ENCODE peak calls at places on chromosomes 11 and 22, in seven cellular contexts. U, S, D, T, F, W and B are unnamed samples.

GRCh38 chr22:37051629-37052385 is at the start of gene KCTD17:
- DNase-seq in U (peak; percentile 69), S (peak; percentile 79), D (peak; percentile 64), T (peak; percentile 85), F (peak; percentile 79), W (no peak), B (peak; percentile 60)

GRCh38 chr11:96272542-96273306 is 70.3 kb downstream of the MAML2 start:
- DNase-seq in U (no peak), S (no peak), D (peak; percentile 71), T (no peak), F (no peak), W (peak; percentile 97), B (peak; percentile 68)

GRCh38 chr11:60699282-60699681 is at the start of gene MS4A8:
- DNase-seq in U (no peak), S (no peak), D (no peak), T (no peak), F (no peak), W (no peak), B (no peak)

GRCh38 chr22:46614070-46614931 is 5.9 kb upstream of the GRAMD4 start:
- DNase-seq in U (no peak), S (peak; percentile 62), D (peak; percentile 86), T (no peak), F (no peak), W (no peak), B (no peak)

GRCh38 chr22:40181323-40181722 is 3.6 kb downstream of the TNRC6B start:
- DNase-seq in U (no peak), S (no peak), D (no peak), T (no peak), F (no peak), W (no peak), B (no peak)

GRCh38 chr22:40605676-40606250 is 30.8 kb downstream of the MRTFA start:
- DNase-seq in U (no peak), S (no peak), D (no peak), T (no peak), F (no peak), W (peak; percentile 76), B (peak; percentile 12)

GRCh38 chr22:47020157-47020556 is 257.7 kb downstream of the TBC1D22A start:
- DNase-seq in U (no peak), S (no peak), D (no peak), T (no peak), F (no peak), W (no peak), B (peak; percentile 12)

GRCh38 chr22:44129614-44129976 is 51.1 kb upstream of the PARVG start:
- DNase-seq in U (no peak), S (no peak), D (no peak), T (no peak), F (no peak), W (no peak), B (peak; percentile 29)

GRCh38 chr11:103924166-103925013 is 112.0 kb upstream of the DDI1 start:
- DNase-seq in U (no peak), S (no peak), D (no peak), T (no peak), F (no peak), W (no peak), B (no peak)

GRCh38 chr11:94553938-94554337 is 10.2 kb downstream of the FUT4 start:
- DNase-seq in U (no peak), S (no peak), D (no peak), T (no peak), F (no peak), W (peak; percentile 73), B (peak; percentile 74)

GRCh38 chr22:33477131-33478111 is 419.2 kb upstream of the SYN3 start:
- DNase-seq in U (no peak), S (no peak), D (no peak), T (no peak), F (no peak), W (no peak), B (peak; percentile 76)

GRCh38 chr11:36009469-36009868 is 65.6 kb downstream of the LDLRAD3 start:
- DNase-seq in U (no peak), S (no peak), D (no peak), T (no peak), F (no peak), W (peak; percentile 88), B (peak; percentile 67)

GRCh38 chr11:33559567-33559966 is 141.1 kb downstream of the C11orf91 start:
- DNase-seq in U (no peak), S (no peak), D (no peak), T (no peak), F (no peak), W (no peak), B (no peak)

GRCh38 chr11:14445542-14446530 is 53.8 kb downstream of the COPB1 start:
- DNase-seq in U (no peak), S (no peak), D (no peak), T (no peak), F (no peak), W (no peak), B (peak; percentile 51)

GRCh38 chr11:92453055-92453454 is 228.4 kb downstream of the FAT3 start:
- DNase-seq in U (no peak), S (no peak), D (no peak), T (no peak), F (no peak), W (peak; percentile 37), B (peak; percentile 92)

GRCh38 chr11:20125927-20126326 is 34.3 kb downstream of the DBX1 start:
- DNase-seq in U (no peak), S (no peak), D (no peak), T (no peak), F (no peak), W (no peak), B (peak; percentile 37)

GRCh38 chr22:29311468-29312217 is 3.9 kb downstream of the RASL10A start:
- DNase-seq in U (no peak), S (peak; percentile 50), D (no peak), T (peak; percentile 64), F (no peak), W (no peak), B (no peak)

GRCh38 chr11:83252266-83252665 is 33.9 kb downstream of the CCDC90B start:
- DNase-seq in U (no peak), S (no peak), D (no peak), T (no peak), F (no peak), W (no peak), B (no peak)

GRCh38 chr11:133425245-133425644 is 107.1 kb downstream of the OPCML start:
- DNase-seq in U (no peak), S (no peak), D (no peak), T (no peak), F (no peak), W (no peak), B (no peak)

GRCh38 chr11:64903291-64903833 is 13.6 kb downstream of the ATG2A start:
- DNase-seq in U (no peak), S (no peak), D (no peak), T (no peak), F (no peak), W (no peak), B (no peak)
- H3K36me3 ChIP-seq in U (peaks cover 51% of the 10 kb centered on the region), S (peaks cover 95% of the 10 kb centered on the region), D (peaks cover 42% of the 10 kb centered on the region), T (peaks cover 17% of the 10 kb centered on the region), F (peaks cover 98% of the 10 kb centered on the region), W (peaks cover 16% of the 10 kb centered on the region), B (peaks cover 18% of the 10 kb centered on the region)

DNA sequence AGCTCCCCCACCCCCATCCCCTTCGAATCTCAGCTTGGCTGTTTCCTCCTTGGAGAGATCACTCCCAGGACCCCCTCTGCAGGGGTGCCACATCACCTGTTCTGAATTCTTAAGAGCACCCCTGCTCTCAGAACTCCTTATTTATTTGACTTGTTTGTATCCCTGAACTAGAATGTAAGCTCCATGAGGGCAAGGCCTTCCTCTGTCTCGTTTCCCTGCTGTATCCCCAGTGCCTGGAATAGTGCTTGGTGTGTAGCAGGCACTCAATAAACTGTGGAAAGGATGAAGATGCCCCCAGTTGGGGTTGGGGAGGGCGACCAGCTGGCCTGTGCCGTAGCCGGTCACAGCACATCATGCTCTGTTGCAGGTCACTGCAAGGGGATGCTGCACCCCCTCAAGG is 3.6 kb upstream of the MDK start:
- DNase-seq in U (no peak), S (no peak), D (no peak), T (peak; percentile 24), F (no peak), W (no peak), B (no peak)
- H3K36me3 ChIP-seq in U (peaks cover 3% of the 10 kb centered on the region), S (peaks cover 44% of the 10 kb centered on the region), D (peaks cover 40% of the 10 kb centered on the region), T (peaks cover 2% of the 10 kb centered on the region), F (peaks cover 53% of the 10 kb centered on the region), W (no peaks in the 10 kb centered on the region), B (peaks cover 13% of the 10 kb centered on the region)

GRCh38 chr22:39117585-39118191 is 20.6 kb downstream of the APOBEC3H start:
- DNase-seq in U (peak; percentile 74), S (no peak), D (peak; percentile 76), T (peak; percentile 66), F (no peak), W (peak; percentile 58), B (peak; percentile 38)

GRCh38 chr22:39115570-39115969 is 18.5 kb downstream of the APOBEC3H start:
- DNase-seq in U (no peak), S (no peak), D (no peak), T (no peak), F (no peak), W (no peak), B (no peak)

GRCh38 chr22:39110631-39111561 is 13.9 kb downstream of the APOBEC3H start:
- DNase-seq in U (no peak), S (no peak), D (no peak), T (no peak), F (no peak), W (peak; percentile 92), B (no peak)

GRCh38 chr22:39115976-39116621 is 19.1 kb downstream of the APOBEC3H start:
- DNase-seq in U (no peak), S (no peak), D (no peak), T (no peak), F (no peak), W (no peak), B (no peak)

DNA sequence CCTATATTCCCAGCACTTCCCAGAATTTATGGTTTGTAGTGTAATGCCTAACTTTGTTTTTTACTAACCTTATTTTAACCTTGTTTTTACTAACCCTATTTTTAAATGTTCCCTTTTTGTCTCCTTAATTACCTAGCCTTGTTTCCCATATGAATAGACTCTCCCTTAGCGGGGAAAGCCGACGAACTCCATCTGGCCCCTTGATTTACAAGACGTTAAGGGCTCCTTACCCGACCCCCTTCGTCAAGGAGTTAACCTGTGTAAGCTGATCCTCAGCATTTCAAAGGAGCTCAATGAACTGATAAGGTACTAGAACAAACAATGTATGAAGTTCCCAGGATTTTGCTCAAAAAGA is 17.1 kb downstream of the APOBEC3H start:
- DNase-seq in U (no peak), S (peak; percentile 12), D (no peak), T (no peak), F (no peak), W (no peak), B (no peak)
- H3K36me3 ChIP-seq in U (no peaks in the 10 kb centered on the region), S (no peaks in the 10 kb centered on the region), D (no peaks in the 10 kb centered on the region), T (no peaks in the 10 kb centered on the region), F (no peaks in the 10 kb centered on the region), W (no peaks in the 10 kb centered on the region), B (no peaks in the 10 kb centered on the region)

DNA sequence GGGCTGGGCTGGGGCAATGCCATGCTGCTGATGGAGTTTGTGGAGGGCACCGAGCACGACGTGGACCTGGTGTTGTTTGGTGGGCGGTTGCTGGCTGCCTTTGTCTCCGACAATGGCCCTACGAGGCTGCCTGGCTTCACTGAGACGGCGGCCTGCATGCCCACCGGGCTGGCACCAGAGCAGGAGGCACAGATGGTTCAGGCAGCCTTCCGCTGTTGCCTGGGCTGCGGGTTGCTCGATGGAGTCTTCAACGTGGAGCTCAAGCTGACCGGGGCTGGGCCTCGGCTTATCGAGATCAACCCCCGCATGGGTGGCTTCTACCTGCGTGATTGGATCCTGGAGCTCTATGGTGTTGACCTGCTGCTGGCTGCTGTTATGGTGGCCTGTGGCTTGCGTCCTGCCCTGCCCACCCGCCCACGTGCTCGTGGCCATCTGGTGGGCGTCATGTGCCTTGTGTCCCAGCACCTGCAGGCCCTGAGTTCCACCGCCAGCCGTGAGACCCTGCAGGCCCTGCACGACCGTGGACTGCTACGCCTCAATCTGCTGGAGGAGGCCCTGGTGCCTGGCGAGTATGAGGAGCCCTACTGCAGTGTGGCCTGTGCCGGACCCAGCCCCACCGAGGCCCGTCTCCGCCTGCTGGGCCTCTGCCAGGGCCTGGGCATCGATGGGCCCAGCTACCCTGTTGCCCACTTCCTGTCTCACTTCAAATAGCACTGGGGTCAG is 4.2 kb upstream of the RPS6KB2 start:
- DNase-seq in U (no peak), S (no peak), D (no peak), T (no peak), F (no peak), W (no peak), B (no peak)
- H3K36me3 ChIP-seq in U (no peaks in the 10 kb centered on the region), S (no peaks in the 10 kb centered on the region), D (no peaks in the 10 kb centered on the region), T (no peaks in the 10 kb centered on the region), F (no peaks in the 10 kb centered on the region), W (no peaks in the 10 kb centered on the region), B (no peaks in the 10 kb centered on the region)